ENCODE peak calls at places on chromosomes 1 and 21, in eight cellular contexts. K is right lobe of liver, J is psoas muscle, Q is GM23248, G is heart right ventricle, D is fibroblast of lung, V is neuronal stem cell, F is osteoblast. B is an unnamed sample.

GRCh38 chr1:101081496-101082282 is 56.1 kb upstream of the DPH5 start:
- DNase-seq in J (no peak), V (no peak), F (no peak), K (no peak), D (no peak), G (no peak), Q (no peak), B (no peak)

GRCh38 chr1:202034683-202035462 is 24.5 kb downstream of the ELF3 start:
- DNase-seq in F (peak; percentile 93), G (peak; percentile 65), V (no peak), D (peak; percentile 94), J (peak; percentile 72), K (peak; percentile 94), Q (peak; percentile 98), B (peak; percentile 56)

GRCh38 chr1:185360714-185361113 is 43.7 kb upstream of the IVNS1ABP start:
- DNase-seq in V (no peak), D (peak; percentile 18), F (peak; percentile 55), G (no peak), Q (peak; percentile 43), K (no peak), J (no peak), B (no peak)

GRCh38 chr1:234924450-234925355 is 203.9 kb downstream of the TOMM20 start:
- DNase-seq in Q (peak; percentile 19), V (no peak), J (no peak), G (no peak), D (no peak), K (no peak), F (no peak), B (no peak)

GRCh38 chr21:28781602-28782274 is 210.9 kb downstream of the LTN1 start:
- DNase-seq in F (peak; percentile 29), Q (peak; percentile 61), G (no peak), J (no peak), D (peak; percentile 66), V (no peak), K (no peak), B (peak; percentile 13)

GRCh38 chr21:42849759-42850412 is 29.5 kb downstream of the WDR4 start:
- DNase-seq in G (no peak), Q (no peak), F (peak; percentile 75), D (no peak), K (no peak), V (no peak), J (no peak), B (peak; percentile 39)

GRCh38 chr1:154352581-154353459 is 27.5 kb downstream of the ATP8B2 start:
- DNase-seq in Q (peak; percentile 53), D (peak; percentile 65), F (no peak), K (peak; percentile 61), G (peak; percentile 53), V (peak; percentile 18), J (peak; percentile 30), B (peak; percentile 85)

GRCh38 chr1:7262611-7263010 is 477.4 kb downstream of the CAMTA1 start:
- DNase-seq in D (no peak), F (peak; percentile 68), V (no peak), Q (no peak), J (no peak), K (no peak), G (no peak), B (no peak)

GRCh38 chr1:28111157-28111556 is 22.7 kb upstream of the EYA3 start:
- DNase-seq in F (no peak), V (no peak), G (no peak), J (no peak), Q (peak; percentile 25), D (no peak), K (no peak), B (no peak)

GRCh38 chr1:240350910-240351331 is 259.2 kb downstream of the FMN2 start:
- DNase-seq in K (no peak), D (no peak), V (no peak), F (peak; percentile 72), J (no peak), Q (peak; percentile 91), G (no peak), B (no peak)

GRCh38 chr1:156062189-156062588 is 1.2 kb downstream of the RAB25 start:
- DNase-seq in K (no peak), D (no peak), Q (peak; percentile 53), F (peak; percentile 87), J (no peak), G (no peak), V (no peak), B (no peak)

GRCh38 chr1:159011701-159012100 is 2.0 kb downstream of the IFI16 start:
- DNase-seq in D (no peak), Q (no peak), G (no peak), F (no peak), K (no peak), J (no peak), V (no peak), B (no peak)
- H3K4me3 ChIP-seq in D (peak overlapping the region; percentile 100), Q (peak overlapping the region; percentile 94), G (peak overlapping the region; percentile 76), F (peak overlapping the region; percentile 79), K (peak overlapping the region; percentile 48), J (peak overlapping the region; percentile 67), V (no peak overlapping the region), B (no peak overlapping the region)

GRCh38 chr21:44904141-44904923 is 16.4 kb downstream of the ITGB2 start:
- DNase-seq in F (no peak), K (peak; percentile 7), V (no peak), D (no peak), J (no peak), Q (no peak), G (no peak), B (no peak)
- H3K36me3 ChIP-seq in F (no peaks in the 10 kb centered on the region), K (no peaks in the 10 kb centered on the region), V (no peaks in the 10 kb centered on the region), D (no peaks in the 10 kb centered on the region), J (no peaks in the 10 kb centered on the region), Q (no peaks in the 10 kb centered on the region), G (no peaks in the 10 kb centered on the region), B (no peaks in the 10 kb centered on the region)

DNA sequence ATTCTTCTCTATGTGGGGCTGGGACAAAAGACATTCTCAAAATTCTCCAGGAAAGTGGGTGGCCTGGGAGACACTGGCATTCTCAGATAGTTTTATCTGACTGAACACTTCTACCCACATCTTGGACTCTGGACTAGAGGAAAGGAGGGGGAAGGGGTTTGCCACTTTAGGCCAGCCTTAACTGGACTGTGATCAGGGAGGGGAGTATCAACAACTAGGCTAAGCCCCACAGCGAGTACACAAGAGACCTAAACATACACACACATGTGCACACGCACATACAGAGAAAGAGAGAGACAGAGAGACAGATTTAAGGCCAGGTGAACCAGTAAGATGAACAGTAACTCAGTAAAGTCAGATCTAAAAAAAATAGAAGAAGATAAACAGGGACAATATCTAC is 1.3 kb upstream of the SEMA6C start:
- DNase-seq in K (no peak), J (no peak), Q (no peak), F (no peak), D (no peak), G (no peak), V (no peak), B (no peak)
- H3K27me3 ChIP-seq in K (no peaks in the 10 kb centered on the region), J (no peaks in the 10 kb centered on the region), Q (no peaks in the 10 kb centered on the region), F (peaks cover 11% of the 10 kb centered on the region), D (peaks cover 3% of the 10 kb centered on the region), G (no peaks in the 10 kb centered on the region), V (peaks cover 4% of the 10 kb centered on the region), B (peaks cover 34% of the 10 kb centered on the region)

DNA sequence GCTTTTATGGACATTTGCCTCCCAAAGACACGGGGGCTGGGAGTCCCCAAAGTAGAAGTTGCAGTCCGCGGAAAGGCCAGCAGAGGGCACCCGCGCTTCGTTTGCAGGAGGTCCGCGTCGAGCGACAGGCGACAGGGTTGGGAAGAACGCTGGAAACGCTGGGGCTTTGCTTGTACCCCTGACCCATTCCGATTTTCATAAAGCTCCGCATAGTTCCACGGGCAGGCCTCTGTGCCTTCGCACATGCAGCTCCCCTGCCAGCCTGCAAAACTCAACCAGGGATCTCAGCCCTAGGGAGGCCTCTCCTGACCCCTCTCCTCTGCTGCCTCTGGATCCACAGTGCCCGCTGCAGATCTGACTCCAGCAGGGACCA is 44.2 kb upstream of the LAPTM5 start:
- DNase-seq in D (peak; percentile 63), F (peak; percentile 94), V (peak; percentile 85), J (peak; percentile 80), K (peak; percentile 83), G (peak; percentile 88), Q (peak; percentile 72), B (peak; percentile 91)
- H3K4me3 ChIP-seq in D (no peak overlapping the region), F (peak overlapping the region; percentile 45), V (no peak overlapping the region), J (no peak overlapping the region), K (no peak overlapping the region), G (no peak overlapping the region), Q (no peak overlapping the region), B (peak overlapping the region; percentile 13)

DNA sequence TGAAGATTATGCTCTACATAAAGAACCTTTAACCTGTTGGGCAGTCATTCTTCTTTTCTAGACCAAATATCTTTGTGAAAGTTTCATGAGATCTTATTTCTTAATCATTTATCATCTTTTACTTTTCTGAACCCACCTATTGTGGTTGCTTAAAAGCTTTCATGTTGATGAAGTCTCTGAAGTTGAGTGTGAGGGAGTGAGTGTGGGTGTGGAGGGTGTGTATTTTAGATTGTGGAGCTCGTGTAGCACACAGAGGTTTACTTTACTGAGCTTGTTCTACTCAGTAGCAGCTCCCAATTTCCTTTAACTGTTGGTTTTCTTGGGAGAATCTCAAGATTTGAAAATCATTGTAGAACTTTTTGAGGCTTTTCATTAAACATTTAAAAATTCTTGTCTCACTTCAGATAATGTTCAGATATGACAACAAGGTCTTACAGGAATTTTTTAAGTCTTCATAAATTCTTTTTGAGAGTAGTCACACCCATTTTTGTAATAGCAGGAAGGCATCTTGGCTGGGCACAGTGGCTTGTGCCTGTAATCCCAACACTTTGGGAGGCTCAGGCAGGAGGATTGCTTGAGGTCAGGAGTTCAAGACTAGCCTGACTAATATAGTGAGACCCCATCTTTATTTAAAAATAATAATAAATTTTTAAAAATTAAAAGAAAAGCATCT is 17.0 kb downstream of the SRRM1 start:
- DNase-seq in V (no peak), K (no peak), D (no peak), J (no peak), Q (peak; percentile 20), G (no peak), F (no peak), B (no peak)
- H3K36me3 ChIP-seq in V (peaks cover 99% of the 10 kb centered on the region), K (no peaks in the 10 kb centered on the region), D (peaks cover 26% of the 10 kb centered on the region), J (peaks cover 15% of the 10 kb centered on the region), Q (peaks cover 70% of the 10 kb centered on the region), G (peaks cover 100% of the 10 kb centered on the region), F (peaks cover 84% of the 10 kb centered on the region), B (peaks cover 52% of the 10 kb centered on the region)

DNA sequence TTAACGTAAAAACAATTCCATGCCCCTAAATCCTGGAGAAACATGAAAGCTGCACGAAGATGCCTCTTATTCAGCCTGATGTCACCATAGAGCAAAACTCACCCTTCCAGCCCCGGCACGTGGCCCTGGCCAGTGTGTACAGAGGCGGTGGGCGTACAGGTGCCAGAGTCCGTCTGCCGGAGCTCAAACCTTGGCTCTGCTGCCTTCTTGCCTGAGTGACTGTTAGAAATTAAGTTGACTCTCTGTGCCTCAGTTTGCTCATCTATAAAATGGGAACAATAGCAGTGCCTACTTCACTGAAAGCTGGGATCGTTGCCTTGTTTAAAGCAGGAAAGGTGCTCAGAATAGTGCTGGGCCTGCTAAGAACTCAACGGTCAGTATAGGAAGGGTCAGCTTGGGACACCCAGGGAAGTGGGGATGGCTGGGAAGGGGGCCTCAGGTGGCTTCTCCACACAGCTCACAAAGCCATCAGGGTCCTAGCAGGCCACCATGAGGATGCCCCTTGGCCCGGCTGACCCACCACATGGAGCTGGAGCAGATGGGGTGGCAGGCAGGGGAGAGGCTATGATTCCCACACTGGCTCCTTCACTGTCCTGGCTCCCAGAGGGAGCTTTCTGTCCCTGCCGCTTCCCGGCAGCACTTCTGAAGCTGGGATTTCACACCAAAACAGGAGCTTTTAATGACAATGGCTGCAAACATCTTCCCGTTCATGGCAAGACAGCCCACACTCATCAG is 237.2 kb downstream of the NPHP4 start:
- DNase-seq in F (peak; percentile 50), K (peak; percentile 12), V (no peak), D (no peak), G (no peak), J (no peak), Q (no peak), B (no peak)
- H3K27me3 ChIP-seq in F (no peaks in the 10 kb centered on the region), K (no peaks in the 10 kb centered on the region), V (no peaks in the 10 kb centered on the region), D (no peaks in the 10 kb centered on the region), G (peaks cover 52% of the 10 kb centered on the region), J (peaks cover 3% of the 10 kb centered on the region), Q (no peaks in the 10 kb centered on the region), B (no peaks in the 10 kb centered on the region)

GRCh38 chr1:85274969-85275453 is 1.4 kb downstream of the BCL10 start:
- DNase-seq in K (no peak), G (no peak), V (no peak), F (no peak), J (no peak), Q (peak; percentile 88), D (peak; percentile 85), B (no peak)
- H3K4me3 ChIP-seq in K (peak overlapping the region; percentile 84), G (peak overlapping the region; percentile 95), V (peak overlapping the region; percentile 90), F (peak overlapping the region; percentile 82), J (peak overlapping the region; percentile 87), Q (peak overlapping the region; percentile 98), D (peak overlapping the region; percentile 96), B (peak overlapping the region; percentile 63)

B was measured in H7.